ENCODE peak calls at places on chromosome 14, in five cellular contexts. N, V, X, C and Z are unnamed samples.

GRCh38 chr14:52429451-52429850 is 115.3 kb downstream of the PTGER2 start:
- DNase-seq in N (peak; percentile 49), V (no peak), X (no peak), C (no peak), Z (peak; percentile 20)

GRCh38 chr14:94111276-94112095 is 950 bp downstream of the IFI27 start:
- DNase-seq in N (no peak), V (no peak), X (no peak), C (no peak), Z (no peak)

GRCh38 chr14:102873131-102873530 is 49.3 kb upstream of the AMN start:
- DNase-seq in N (no peak), V (no peak), X (no peak), C (no peak), Z (no peak)

GRCh38 chr14:92542766-92543554 is 29.4 kb downstream of the RIN3 start:
- DNase-seq in N (no peak), V (no peak), X (no peak), C (no peak), Z (no peak)

GRCh38 chr14:34051966-34052657 is 101.2 kb upstream of the EGLN3 start:
- DNase-seq in N (peak; percentile 70), V (no peak), X (peak; percentile 12), C (no peak), Z (peak; percentile 91)

GRCh38 chr14:76924363-76925151 is 98.3 kb downstream of the LRRC74A start:
- DNase-seq in N (no peak), V (no peak), X (peak; percentile 26), C (no peak), Z (no peak)

GRCh38 chr14:39229601-39230110 is 4.1 kb upstream of the MIA2 start:
- DNase-seq in N (no peak), V (no peak), X (no peak), C (no peak), Z (no peak)

GRCh38 chr14:72617391-72618011 is 276.4 kb downstream of the DPF3 start:
- DNase-seq in N (no peak), V (no peak), X (no peak), C (no peak), Z (no peak)

GRCh38 chr14:61188936-61189808 is 92.0 kb downstream of the TMEM30B start:
- DNase-seq in N (peak; percentile 68), V (no peak), X (peak; percentile 84), C (no peak), Z (peak; percentile 32)

GRCh38 chr14:83816755-83817154 is 1713.2 kb upstream of the FLRT2 start:
- DNase-seq in N (peak; percentile 48), V (no peak), X (peak; percentile 57), C (no peak), Z (no peak)

GRCh38 chr14:92650581-92651105 is 97.8 kb downstream of the LGMN start:
- DNase-seq in N (no peak), V (no peak), X (no peak), C (no peak), Z (no peak)

GRCh38 chr14:58815046-58815701 is 177.4 kb downstream of the DACT1 start:
- DNase-seq in N (no peak), V (no peak), X (no peak), C (no peak), Z (peak; percentile 40)

GRCh38 chr14:101556566-101557320 is 4.6 kb upstream of the DIO3 start:
- DNase-seq in N (no peak), V (no peak), X (no peak), C (no peak), Z (no peak)

GRCh38 chr14:43786066-43786762 is 720.9 kb downstream of the FSCB start:
- DNase-seq in N (no peak), V (no peak), X (no peak), C (no peak), Z (no peak)

GRCh38 chr14:69637503-69638030 is 26.2 kb downstream of the SUSD6 start:
- DNase-seq in N (no peak), V (no peak), X (no peak), C (no peak), Z (no peak)

GRCh38 chr14:55701638-55702037 is 121.6 kb downstream of the KTN1 start:
- DNase-seq in N (no peak), V (no peak), X (peak; percentile 5), C (no peak), Z (peak; percentile 57)

GRCh38 chr14:44745371-44745770 is 216.4 kb downstream of the KLHL28 start:
- DNase-seq in N (no peak), V (no peak), X (no peak), C (no peak), Z (no peak)

DNA sequence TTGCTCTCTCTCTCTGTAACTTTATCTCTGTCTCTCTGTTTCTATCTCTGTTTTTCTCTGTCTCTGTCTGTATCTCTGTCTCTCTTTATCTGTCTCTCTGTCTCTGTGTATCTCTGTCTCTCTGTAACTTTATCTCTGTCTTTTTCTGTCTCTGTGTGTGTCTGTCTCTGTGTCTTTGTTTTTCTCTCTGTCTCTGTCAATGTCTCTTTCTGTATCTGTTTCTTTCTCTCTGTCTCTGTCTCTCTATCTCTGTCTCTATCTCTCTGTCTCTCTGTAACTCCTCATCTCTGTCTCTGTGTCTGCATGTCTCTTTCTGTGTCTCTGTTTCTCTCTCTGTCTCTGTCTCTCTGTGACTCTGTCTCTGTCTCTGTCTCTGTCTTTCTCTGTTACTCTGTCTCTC is 51.7 kb downstream of the TMEM121 start:
- DNase-seq in N (no peak), V (no peak), X (no peak), C (no peak), Z (no peak)
- H3K27ac ChIP-seq in N (no peak overlapping the region), V (no peak overlapping the region), X (no peak overlapping the region), C (no peak overlapping the region), Z (no peak overlapping the region)

GRCh38 chr14:36661506-36662257 is at the start of gene PAX9:
- DNase-seq in N (peak; percentile 75), V (no peak), X (peak; percentile 42), C (no peak), Z (peak; percentile 83)

GRCh38 chr14:36662258-36662542 is 540 bp downstream of the PAX9 start:
- DNase-seq in N (no peak), V (no peak), X (no peak), C (no peak), Z (no peak)

GRCh38 chr14:36663404-36664321 is 2.0 kb downstream of the PAX9 start:
- DNase-seq in N (no peak), V (no peak), X (no peak), C (no peak), Z (no peak)

GRCh38 chr14:36664322-36665193 is 2.9 kb downstream of the PAX9 start:
- DNase-seq in N (no peak), V (no peak), X (no peak), C (no peak), Z (no peak)

GRCh38 chr14:36662543-36663403 is 1.1 kb downstream of the PAX9 start:
- DNase-seq in N (no peak), V (no peak), X (no peak), C (no peak), Z (no peak)
- H3K27me3 ChIP-seq in N (no peaks in the 10 kb centered on the region), V (peaks cover 97% of the 10 kb centered on the region), X (peaks cover 81% of the 10 kb centered on the region), C (peaks cover 30% of the 10 kb centered on the region), Z (peaks cover 99% of the 10 kb centered on the region)

DNA sequence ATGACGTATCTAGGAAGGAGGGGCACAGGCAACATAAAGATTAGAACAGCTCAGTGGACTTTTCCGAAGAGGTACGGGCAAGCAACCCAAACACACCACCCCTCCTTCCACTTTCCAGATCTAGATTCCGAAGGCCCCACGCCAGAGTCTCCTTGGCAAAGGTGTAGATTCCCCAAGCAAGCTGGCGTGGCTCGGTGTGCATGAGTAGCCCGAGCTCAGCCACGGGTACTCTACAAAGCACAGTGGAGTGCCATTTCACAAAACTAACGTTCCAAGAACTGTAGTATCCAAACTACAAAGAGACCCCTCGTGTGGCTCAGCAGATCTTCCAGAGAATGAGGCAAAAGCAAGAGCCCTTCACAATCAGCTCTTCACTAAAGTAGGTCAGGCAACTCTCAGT is 72.2 kb downstream of the FOXN3 start:
- DNase-seq in N (no peak), V (no peak), X (no peak), C (no peak), Z (no peak)
- H3K27ac ChIP-seq in N (no peak overlapping the region), V (no peak overlapping the region), X (no peak overlapping the region), C (no peak overlapping the region), Z (no peak overlapping the region)

DNA sequence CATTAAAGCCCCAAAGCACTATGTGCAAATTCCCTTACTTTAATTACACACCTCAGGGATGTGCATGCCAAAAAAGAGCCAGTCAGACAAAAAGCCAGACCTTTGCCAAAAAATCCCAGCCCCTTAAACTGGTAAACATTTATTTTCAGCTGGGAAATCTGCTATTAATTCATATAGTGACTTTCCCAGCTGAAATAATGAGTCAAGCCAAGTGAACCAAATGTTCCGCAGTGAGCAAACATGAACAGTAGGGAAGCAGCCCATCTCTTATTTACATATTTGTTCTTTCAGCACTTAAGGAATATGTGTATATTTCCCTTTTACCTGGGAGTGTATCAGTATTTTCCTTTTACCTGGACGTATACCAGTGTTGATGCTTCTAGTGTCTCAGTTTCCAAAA is 44.0 kb upstream of the OTX2 start:
- DNase-seq in N (no peak), V (no peak), X (no peak), C (no peak), Z (no peak)
- H3K27me3 ChIP-seq in N (no peaks in the 10 kb centered on the region), V (no peaks in the 10 kb centered on the region), X (no peaks in the 10 kb centered on the region), C (peaks cover 3% of the 10 kb centered on the region), Z (peaks cover 3% of the 10 kb centered on the region)

GRCh38 chr14:65815127-65815526 is 402.6 kb downstream of the FUT8 start:
- DNase-seq in N (no peak), V (no peak), X (no peak), C (no peak), Z (no peak)
- H3K27ac ChIP-seq in N (no peak overlapping the region), V (no peak overlapping the region), X (no peak overlapping the region), C (no peak overlapping the region), Z (no peak overlapping the region)

DNA sequence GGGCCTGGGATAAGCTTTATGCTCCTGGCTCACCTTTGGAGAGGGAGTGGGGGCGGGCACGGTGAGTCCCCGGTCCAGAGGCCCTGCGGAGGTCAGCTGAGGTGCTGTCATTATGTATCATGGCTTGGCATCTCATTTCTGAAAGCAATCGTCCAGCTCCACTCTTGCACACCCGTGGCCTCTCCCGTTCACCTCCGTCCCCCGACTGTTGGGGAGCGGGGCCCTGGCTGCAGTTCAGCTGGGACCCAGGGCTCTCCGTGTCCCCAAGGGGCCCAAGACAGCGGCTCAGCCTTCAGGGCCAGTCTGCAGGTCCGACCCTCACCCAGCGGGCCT is 10.6 kb downstream of the BMP4 start:
- DNase-seq in N (no peak), V (no peak), X (no peak), C (no peak), Z (no peak)
- H3K27me3 ChIP-seq in N (no peaks in the 10 kb centered on the region), V (peaks cover 14% of the 10 kb centered on the region), X (no peaks in the 10 kb centered on the region), C (peaks cover 2% of the 10 kb centered on the region), Z (no peaks in the 10 kb centered on the region)